ENCODE peak calls at places on chromosomes 11 and 22, in five cellular contexts. E is NCI-H1105 treated with DMSO at 0.1 percent for 48 hours, R is Daoy, L is heart left ventricle, T is tibial artery. S is an unnamed sample.

GRCh38 chr22:25853902-25854301 is 111.9 kb downstream of the MYO18B start:
- DNase-seq in E (no peak), R (no peak), L (no peak), T (no peak), S (peak)

GRCh38 chr11:73143126-73143838 is 1.2 kb upstream of the FCHSD2 start:
- DNase-seq in E (no peak), R (no peak), L (no peak), T (no peak), S (no peak)

GRCh38 chr11:46120711-46121327 is 435 bp downstream of the PHF21A start:
- DNase-seq in E (peak), R (peak), L (peak), T (peak), S (peak)

GRCh38 chr11:12441081-12441801 is 63.9 kb downstream of the PARVA start:
- DNase-seq in E (no peak), R (peak), L (no peak), T (no peak), S (no peak)

GRCh38 chr11:123742778-123743177 is 1.3 kb upstream of the ZNF202 start:
- DNase-seq in E (no peak), R (no peak), L (no peak), T (no peak), S (no peak)

GRCh38 chr11:19380375-19380774 is 139.6 kb upstream of the E2F8 start:
- DNase-seq in E (no peak), R (peak), L (no peak), T (no peak), S (peak)

GRCh38 chr11:71103266-71103665 is 149.1 kb downstream of the SHANK2 start:
- DNase-seq in E (no peak), R (peak), L (no peak), T (no peak), S (no peak)

GRCh38 chr22:33873186-33873585 is 47.1 kb downstream of the LARGE1 start:
- DNase-seq in E (no peak), R (no peak), L (peak), T (peak), S (no peak)

GRCh38 chr22:50318698-50319411 is 8.0 kb downstream of the DENND6B start:
- DNase-seq in E (no peak), R (no peak), L (no peak), T (no peak), S (no peak)

GRCh38 chr11:115409691-115410220 is 94.5 kb downstream of the CADM1 start:
- DNase-seq in E (peak), R (peak), L (no peak), T (no peak), S (no peak)